ENCODE peak calls at places on chromosomes 7 and 10, in ten cellular contexts. O is transverse colon, W is HepG2, Q is K562, G is stomach, I is sigmoid colon, M is SK-N-SH, K is suprapubic skin, Z is esophagus muscularis mucosa, V is GM12878. R is an unnamed sample.

GRCh38 chr10:122490786-122491680 is 29.7 kb downstream of the HTRA1 start:
- DNase-seq in G (no peak), Q (no peak), O (peak; percentile 28), W (no peak), Z (no peak), K (no peak), I (peak; percentile 83), M (no peak), V (no peak), R (no peak)

GRCh38 chr10:44393051-44393630 is 8.2 kb upstream of the CXCL12 start:
- DNase-seq in G (no peak), O (peak; percentile 44), Q (no peak), M (no peak), W (no peak), K (no peak), Z (peak; percentile 79), V (no peak), I (no peak), R (no peak)

GRCh38 chr10:58672855-58673254 is 160.2 kb downstream of the BICC1 start:
- DNase-seq in M (no peak), G (no peak), Q (no peak), W (no peak), V (no peak), I (no peak), Z (no peak), O (no peak), K (no peak), R (no peak)

GRCh38 chr7:32616625-32617024 is 121.3 kb downstream of the AVL9 start:
- DNase-seq in V (no peak), G (no peak), O (no peak), I (no peak), M (no peak), Z (no peak), Q (peak; percentile 53), K (no peak), W (no peak), R (no peak)

GRCh38 chr10:110226926-110227641 is 19.7 kb downstream of the MXI1 start:
- DNase-seq in Z (no peak), O (peak; percentile 75), Q (peak; percentile 84), G (peak; percentile 64), I (peak; percentile 85), W (no peak), V (no peak), K (peak; percentile 89), M (no peak), R (peak; percentile 74)

GRCh38 chr10:103729851-103730250 is 125.5 kb downstream of the SH3PXD2A start:
- DNase-seq in O (no peak), M (no peak), I (no peak), G (no peak), K (no peak), Q (no peak), V (no peak), Z (no peak), W (no peak), R (no peak)

GRCh38 chr10:28970231-28970630 is 292.9 kb downstream of the BAMBI start:
- DNase-seq in O (no peak), W (no peak), V (no peak), G (no peak), I (no peak), M (no peak), Q (no peak), Z (no peak), K (no peak), R (no peak)

GRCh38 chr7:122544463-122544862 is 154.5 kb downstream of the RNF133 start:
- DNase-seq in M (no peak), I (peak; percentile 55), O (peak; percentile 10), G (no peak), W (no peak), Q (no peak), K (no peak), V (peak; percentile 49), Z (no peak), R (no peak)

GRCh38 chr10:32084484-32084883 is 28.3 kb upstream of the KIF5B start:
- DNase-seq in Z (no peak), K (no peak), O (no peak), Q (no peak), V (no peak), I (peak; percentile 69), M (no peak), G (no peak), W (no peak), R (no peak)

GRCh38 chr7:152862033-152862432 is 102.5 kb downstream of the ACTR3B start:
- DNase-seq in Z (no peak), M (no peak), W (no peak), V (no peak), G (no peak), I (no peak), K (no peak), O (no peak), Q (no peak), R (no peak)

GRCh38 chr10:101952196-101952595 is 103.8 kb downstream of the ARMH3 start:
- DNase-seq in O (no peak), I (no peak), G (no peak), Q (no peak), W (no peak), V (no peak), K (no peak), Z (no peak), M (no peak), R (no peak)

GRCh38 chr7:37230221-37230620 is 218.4 kb downstream of the ELMO1 start:
- DNase-seq in M (no peak), O (no peak), I (peak; percentile 87), K (no peak), V (no peak), Z (no peak), G (no peak), W (no peak), Q (no peak), R (no peak)
- TF ChIP-seq EP300 in M (no peak), O (no peak), I (no peak), K (no peak), V (no peak), Z (no peak), G (no peak), W (no peak), Q (no peak), R (no peak)

GRCh38 chr7:55556031-55556430 is 16.3 kb downstream of the VOPP1 start:
- DNase-seq in Q (no peak), G (no peak), O (no peak), Z (no peak), M (no peak), W (no peak), K (no peak), I (no peak), V (no peak), R (no peak)
- TF ChIP-seq POLR2AphosphoS5 in Q (no peak), G (no peak), O (no peak), Z (no peak), M (no peak), W (no peak), K (no peak), I (no peak), V (no peak), R (no peak)

GRCh38 chr10:61941202-61941651 is 39.7 kb downstream of the ARID5B start:
- DNase-seq in O (no peak), M (no peak), K (no peak), Z (no peak), V (no peak), G (no peak), Q (no peak), W (no peak), I (no peak), R (no peak)

GRCh38 chr10:61942997-61943457 is 41.5 kb downstream of the ARID5B start:
- DNase-seq in M (no peak), W (no peak), Q (no peak), K (no peak), G (no peak), O (no peak), Z (no peak), V (no peak), I (no peak), R (no peak)

GRCh38 chr10:61939575-61940301 is 38.2 kb downstream of the ARID5B start:
- DNase-seq in Q (peak; percentile 22), K (no peak), V (no peak), G (no peak), M (no peak), Z (no peak), O (no peak), W (no peak), I (no peak), R (no peak)

GRCh38 chr10:61944445-61945123 is 43.1 kb downstream of the ARID5B start:
- DNase-seq in W (no peak), I (no peak), K (no peak), Z (no peak), M (no peak), O (no peak), Q (no peak), G (no peak), V (no peak), R (no peak)

GRCh38 chr10:61943699-61944444 is 42.4 kb downstream of the ARID5B start:
- DNase-seq in G (no peak), I (no peak), W (no peak), O (no peak), Z (no peak), K (no peak), M (peak; percentile 22), Q (no peak), V (no peak), R (no peak)
- TF ChIP-seq CTCF in G (no peak), I (no peak), W (no peak), O (no peak), Z (no peak), K (no peak), M (peak; percentile 43), Q (no peak), V (no peak), R (no peak)

DNA sequence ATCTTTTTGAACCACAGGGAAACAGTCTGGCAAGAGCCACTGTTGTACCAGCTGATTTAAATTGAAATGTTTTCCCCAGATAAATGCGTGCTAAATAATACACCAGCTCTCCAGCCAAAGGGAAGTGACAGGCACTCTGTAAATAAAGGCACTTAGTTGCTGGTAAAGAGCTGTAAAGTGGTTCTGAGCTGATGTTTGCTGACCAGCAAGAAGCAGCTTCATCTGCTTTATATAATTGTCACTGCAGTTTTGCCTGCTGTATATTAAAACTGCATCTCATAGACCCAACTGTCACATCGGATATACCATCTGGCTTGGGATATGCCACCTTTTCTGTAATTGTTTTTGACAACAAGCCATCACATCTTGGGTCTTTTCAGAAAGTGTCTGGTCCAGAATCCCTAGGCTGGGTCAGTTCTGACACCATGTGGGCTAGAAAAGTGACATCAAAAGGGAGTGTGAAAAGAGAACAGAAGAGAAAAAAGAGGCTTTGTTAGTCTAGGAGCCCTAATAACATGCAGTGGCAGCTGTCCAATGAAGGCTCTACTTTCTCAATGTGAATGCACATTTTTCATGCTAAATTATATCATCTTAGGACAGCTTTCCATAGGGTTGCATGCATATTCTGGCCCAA is 697.6 kb downstream of the KCNMA1 start:
- DNase-seq in Z (no peak), I (no peak), V (no peak), M (peak; percentile 46), K (no peak), G (no peak), W (no peak), O (no peak), Q (no peak), R (no peak)
- TF ChIP-seq EP300 in Z (no peak), I (no peak), V (no peak), M (peak; percentile 100), K (no peak), G (no peak), W (no peak), O (no peak), Q (no peak), R (no peak)

R was measured in upper lobe of left lung.